ENCODE peak calls at places on chromosomes 2 and 18, in seven cellular contexts. D is COR-L47; V is erythroblast; X is activated CD4-positive, alpha-beta T cell treated with anti-CD3 and anti-CD28 coated beads, Interleukin-2, amount 50 U/mL, for 48 hours; T is C1 segment of cervical spinal cord; U is fibroblast of pulmonary artery; Q is H9. G is an unnamed sample.

GRCh38 chr2:171592026-171592555 is 69.8 kb downstream of the CYBRD1 start:
- DNase-seq in D (peak), T (no peak), U (peak), Q (no peak), V (no peak), X (no peak), G (no peak)

GRCh38 chr2:206642075-206643025 is at the start of gene FAM237A:
- DNase-seq in Q (peak), D (no peak), U (peak), X (peak), V (peak), T (no peak), G (no peak)

GRCh38 chr2:124001681-124002080 is 23.4 kb upstream of the CNTNAP5 start:
- DNase-seq in U (no peak), T (no peak), V (no peak), X (no peak), D (peak), Q (no peak), G (no peak)

GRCh38 chr2:218010838-218011616 is 8.2 kb upstream of the TNS1 start:
- DNase-seq in T (no peak), Q (peak), V (no peak), D (peak), X (no peak), U (peak), G (no peak)

GRCh38 chr2:227407601-227408089 is 19.9 kb upstream of the SCYGR1 start:
- DNase-seq in T (no peak), X (no peak), V (no peak), D (no peak), Q (no peak), U (no peak), G (no peak)

GRCh38 chr2:29223851-29224692 is 108.9 kb downstream of the CLIP4 start:
- DNase-seq in V (no peak), Q (no peak), X (no peak), D (peak), U (peak), T (no peak), G (no peak)

GRCh38 chr2:3075316-3075715 is 302.3 kb downstream of the EIPR1 start:
- DNase-seq in Q (no peak), V (no peak), U (no peak), X (no peak), T (no peak), D (no peak), G (no peak)

GRCh38 chr2:207765541-207765940 is 4.2 kb downstream of the FZD5 start:
- DNase-seq in Q (peak), T (no peak), D (no peak), U (no peak), X (no peak), V (peak), G (no peak)

GRCh38 chr2:54818226-54818625 is 94.8 kb downstream of the EML6 start:
- DNase-seq in T (no peak), X (no peak), D (no peak), U (no peak), V (no peak), Q (no peak), G (no peak)

GRCh38 chr18:79393626-79394401 is 1.9 kb upstream of the NFATC1 start:
- DNase-seq in D (peak), V (peak), Q (peak), T (peak), U (peak), X (peak), G (peak)

GRCh38 chr2:74188018-74188601 is 9.4 kb upstream of the MOB1A start:
- DNase-seq in U (peak), T (no peak), Q (peak), D (no peak), V (no peak), X (no peak), G (no peak)

GRCh38 chr2:151943461-151943860 is 115.2 kb upstream of the ARL5A start:
- DNase-seq in U (no peak), V (no peak), X (no peak), Q (no peak), D (no peak), T (no peak), G (no peak)

GRCh38 chr2:180015951-180016709 is 9.0 kb upstream of the CWC22 start:
- DNase-seq in U (peak), D (no peak), Q (no peak), V (no peak), X (no peak), T (no peak), G (no peak)

GRCh38 chr2:110872521-110872920 is 140.1 kb downstream of the ACOXL start:
- DNase-seq in U (no peak), V (no peak), X (no peak), D (no peak), Q (no peak), T (no peak), G (no peak)

GRCh38 chr2:236565225-236565624 is 4.4 kb upstream of the ACKR3 start:
- DNase-seq in V (no peak), Q (no peak), X (no peak), D (no peak), U (no peak), T (no peak), G (no peak)

GRCh38 chr2:74894261-74895030 is 60.5 kb downstream of the HK2 start:
- DNase-seq in Q (no peak), V (no peak), T (no peak), D (no peak), X (no peak), U (peak), G (no peak)

GRCh38 chr2:148528356-148529064 is 116.0 kb upstream of the EPC2 start:
- DNase-seq in D (no peak), T (no peak), X (no peak), V (no peak), U (no peak), Q (peak), G (peak)

GRCh38 chr2:53314718-53315117 is 452.9 kb upstream of the CHAC2 start:
- DNase-seq in T (no peak), X (no peak), Q (no peak), V (no peak), U (no peak), D (no peak), G (no peak)

GRCh38 chr2:72934683-72935610 is 17.6 kb downstream of the EMX1 start:
- DNase-seq in T (no peak), D (peak), U (no peak), V (peak), X (no peak), Q (peak), G (no peak)

GRCh38 chr2:241558532-241559488 is at the start of gene BOK:
- DNase-seq in T (peak), U (peak), V (no peak), X (no peak), D (no peak), Q (peak), G (no peak)

GRCh38 chr18:46712406-46712805 is 44.4 kb downstream of the ST8SIA5 start:
- DNase-seq in D (no peak), U (peak), Q (no peak), X (no peak), T (peak), V (no peak), G (no peak)

GRCh38 chr2:29920631-29921559 is 491 bp downstream of the ALK start:
- DNase-seq in V (no peak), D (no peak), T (no peak), U (no peak), X (peak), Q (peak), G (no peak)

GRCh38 chr18:23560186-23560585 is 26.1 kb downstream of the NPC1 start:
- DNase-seq in T (peak), U (no peak), X (no peak), D (no peak), V (no peak), Q (no peak), G (no peak)

GRCh38 chr2:152465541-152465940 is 130.6 kb downstream of the FMNL2 start:
- DNase-seq in Q (no peak), V (no peak), U (no peak), T (no peak), D (no peak), X (no peak), G (no peak)

GRCh38 chr2:158688722-158689121 is 106.4 kb upstream of the DAPL1 start:
- DNase-seq in D (no peak), Q (no peak), T (no peak), X (no peak), V (no peak), U (peak), G (no peak)

GRCh38 chr2:66494708-66495107 is 59.8 kb downstream of the MEIS1 start:
- DNase-seq in V (no peak), Q (no peak), T (no peak), D (no peak), X (no peak), U (peak), G (no peak)

GRCh38 chr2:45932278-45932975 is 281.0 kb downstream of the PRKCE start:
- DNase-seq in X (no peak), U (peak), V (no peak), D (no peak), T (no peak), Q (no peak), G (no peak)

GRCh38 chr2:9228088-9228751 is 21.6 kb downstream of the ASAP2 start:
- DNase-seq in D (no peak), V (no peak), U (peak), T (no peak), Q (no peak), X (no peak), G (no peak)

GRCh38 chr2:224969633-224970292 is 72.5 kb downstream of the DOCK10 start:
- DNase-seq in D (no peak), U (no peak), V (no peak), X (no peak), T (no peak), Q (no peak), G (no peak)

GRCh38 chr2:146481629-146482028 is 1363.2 kb upstream of the ACVR2A start:
- DNase-seq in T (no peak), X (no peak), D (no peak), U (peak), Q (no peak), V (no peak), G (no peak)

GRCh38 chr2:149155181-149155580 is 116.7 kb downstream of the LYPD6B start:
- DNase-seq in X (no peak), D (no peak), V (no peak), T (no peak), U (no peak), Q (no peak), G (no peak)

GRCh38 chr2:219120082-219120481 is 40.5 kb downstream of the NHEJ1 start:
- DNase-seq in D (no peak), X (no peak), T (no peak), U (no peak), V (no peak), Q (no peak), G (no peak)

GRCh38 chr2:145638675-145639074 is 1118.8 kb upstream of the ZEB2 start:
- DNase-seq in U (no peak), V (no peak), X (no peak), T (no peak), Q (no peak), D (no peak), G (no peak)